ENCODE peak calls at places on chromosomes 13 and 19, in nine cellular contexts. G, K, T, X, R, M, D, O and V are unnamed samples.

GRCh38 chr19:38072776-38073411 is 151.1 kb downstream of the DPF1 start:
- DNase-seq in R (no peak), G (no peak), T (no peak), M (no peak), X (no peak), D (no peak), K (no peak), O (no peak), V (no peak)

GRCh38 chr19:40907968-40908735 is 26.1 kb upstream of the CYP2A7 start:
- DNase-seq in K (peak), G (no peak), O (peak), T (peak), M (peak), D (peak), R (peak), X (peak), V (no peak)

GRCh38 chr13:93289047-93289446 is 62.4 kb downstream of the GPC6 start:
- DNase-seq in O (no peak), K (no peak), D (no peak), G (no peak), T (no peak), M (no peak), X (no peak), R (no peak), V (no peak)

GRCh38 chr13:79679334-79679733 is 198.4 kb downstream of the NDFIP2 start:
- DNase-seq in T (peak), M (peak), R (peak), D (peak), O (no peak), X (peak), G (peak), K (peak), V (peak)

GRCh38 chr19:43354305-43354627 is 780 bp downstream of the CD177 start:
- DNase-seq in G (no peak), O (no peak), X (no peak), D (no peak), R (no peak), K (peak), T (no peak), M (no peak), V (no peak)

GRCh38 chr19:11949201-11949600 is 15.6 kb upstream of the ZNF763 start:
- DNase-seq in G (no peak), T (no peak), R (no peak), K (no peak), O (no peak), D (no peak), M (no peak), X (no peak), V (no peak)

GRCh38 chr13:28493740-28494536 is 990 bp downstream of the FLT1 start:
- DNase-seq in G (no peak), D (peak), M (no peak), O (no peak), X (peak), K (peak), T (peak), R (peak), V (no peak)

GRCh38 chr13:75181906-75182305 is 300.1 kb downstream of the TBC1D4 start:
- DNase-seq in K (no peak), D (no peak), G (no peak), T (no peak), M (no peak), R (no peak), X (no peak), O (no peak), V (no peak)

GRCh38 chr19:12668346-12668745 is 1.7 kb downstream of the WDR83 start:
- DNase-seq in D (no peak), X (no peak), M (no peak), O (no peak), R (no peak), T (no peak), G (no peak), K (no peak), V (no peak)

GRCh38 chr13:26589754-26590153 is 32.3 kb downstream of the WASF3 start:
- DNase-seq in M (no peak), D (no peak), X (no peak), R (no peak), G (no peak), K (no peak), T (no peak), O (no peak), V (no peak)

GRCh38 chr19:48469056-48469881 is at the start of gene CYTH2:
- DNase-seq in O (peak), R (peak), M (peak), K (peak), T (peak), D (peak), G (peak), X (peak), V (peak)

GRCh38 chr13:29597701-29598100 is 2.2 kb upstream of the SLC7A1 start:
- DNase-seq in M (no peak), G (no peak), R (no peak), X (no peak), T (no peak), K (no peak), D (no peak), O (no peak), V (no peak)

GRCh38 chr19:58345558-58345957 is 7.7 kb downstream of the A1BG start:
- DNase-seq in T (no peak), D (no peak), X (no peak), R (no peak), M (no peak), G (no peak), K (no peak), O (no peak), V (no peak)

GRCh38 chr13:100493418-100493817 is 95.2 kb downstream of the GGACT start:
- DNase-seq in R (no peak), O (no peak), M (no peak), T (no peak), X (no peak), D (no peak), K (no peak), G (no peak), V (no peak)

GRCh38 chr19:44308011-44308410 is 3.2 kb upstream of the ZNF235 start:
- DNase-seq in X (no peak), G (no peak), D (no peak), T (no peak), M (no peak), R (no peak), O (no peak), K (no peak), V (no peak)

GRCh38 chr19:28793391-28794168 is 419.4 kb downstream of the UQCRFS1 start:
- DNase-seq in X (no peak), G (no peak), K (peak), T (no peak), D (no peak), O (no peak), M (no peak), R (no peak), V (no peak)

GRCh38 chr13:26929971-26930730 is 169.6 kb upstream of the GPR12 start:
- DNase-seq in O (peak), G (peak), R (peak), M (peak), T (peak), X (peak), D (peak), K (peak), V (no peak)

GRCh38 chr13:28716511-28716910 is 2.3 kb downstream of the SLC46A3 start:
- DNase-seq in D (no peak), G (no peak), O (no peak), T (no peak), M (no peak), K (no peak), X (no peak), R (no peak), V (peak)

GRCh38 chr19:47512183-47512947 is 2.5 kb downstream of the NAPA start:
- DNase-seq in X (no peak), K (no peak), O (no peak), T (no peak), M (no peak), R (no peak), D (no peak), G (no peak), V (no peak)

GRCh38 chr19:2283835-2284507 is 2.0 kb upstream of the PEAK3 start:
- DNase-seq in T (no peak), R (no peak), O (no peak), K (no peak), D (no peak), M (no peak), G (no peak), X (no peak), V (no peak)

GRCh38 chr19:52946322-52947310 is 16.1 kb downstream of the ZNF816 start:
- DNase-seq in X (no peak), D (no peak), K (peak), G (no peak), M (no peak), O (no peak), T (no peak), R (no peak), V (no peak)

GRCh38 chr13:41019027-41019487 is at the start of gene ELF1:
- DNase-seq in X (peak), T (peak), R (peak), K (no peak), G (peak), D (peak), O (peak), M (no peak), V (no peak)

GRCh38 chr19:46713781-46714522 is 3.0 kb downstream of the PRKD2 start:
- DNase-seq in K (peak), M (peak), O (peak), T (peak), R (peak), X (peak), G (peak), D (peak), V (peak)

GRCh38 chr19:4310247-4311121 is 6.1 kb downstream of the FSD1 start:
- DNase-seq in G (no peak), X (no peak), T (peak), O (no peak), D (no peak), R (peak), K (peak), M (no peak), V (no peak)